ENCODE peak calls at places on chromosomes 16 and 17, in ten cellular contexts. One of them, this sample, is unnamed.

GRCh38 chr16:11447272-11447671 is 102.0 kb downstream of the RMI2 start:
- DNase-seq in IMR-90: no peak
- DNase-seq in upper lobe of left lung: no peak
- DNase-seq in esophagus squamous epithelium: no peak
- DNase-seq in H1: no peak
- DNase-seq in uterus: no peak
- DNase-seq in transverse colon: no peak
- DNase-seq in A549: no peak
- DNase-seq in K562: no peak
- DNase-seq in body of pancreas: no peak
- DNase-seq in this sample: no peak

GRCh38 chr16:16973726-16974125 is 497.0 kb downstream of the XYLT1 start:
- DNase-seq in upper lobe of left lung: no peak
- DNase-seq in transverse colon: no peak
- DNase-seq in A549: no peak
- DNase-seq in esophagus squamous epithelium: no peak
- DNase-seq in H1: no peak
- DNase-seq in uterus: no peak
- DNase-seq in K562: no peak
- DNase-seq in body of pancreas: no peak
- DNase-seq in IMR-90: no peak
- DNase-seq in this sample: no peak

GRCh38 chr17:28041844-28042656 is 427 bp upstream of the NLK start:
- DNase-seq in uterus: no peak
- DNase-seq in IMR-90: peak; percentile 31
- DNase-seq in esophagus squamous epithelium: no peak
- DNase-seq in upper lobe of left lung: no peak
- DNase-seq in body of pancreas: no peak
- DNase-seq in A549: no peak
- DNase-seq in transverse colon: no peak
- DNase-seq in K562: no peak
- DNase-seq in H1: peak; percentile 53
- DNase-seq in this sample: no peak

GRCh38 chr16:56864910-56865309 is at the start of gene SLC12A3:
- DNase-seq in K562: no peak
- DNase-seq in H1: no peak
- DNase-seq in upper lobe of left lung: no peak
- DNase-seq in IMR-90: no peak
- DNase-seq in uterus: no peak
- DNase-seq in transverse colon: no peak
- DNase-seq in esophagus squamous epithelium: no peak
- DNase-seq in body of pancreas: no peak
- DNase-seq in A549: no peak
- DNase-seq in this sample: no peak

GRCh38 chr17:21200590-21201301 is 13.2 kb downstream of the TMEM11 start:
- DNase-seq in transverse colon: no peak
- DNase-seq in esophagus squamous epithelium: no peak
- DNase-seq in uterus: no peak
- DNase-seq in K562: no peak
- DNase-seq in upper lobe of left lung: no peak
- DNase-seq in body of pancreas: no peak
- DNase-seq in IMR-90: no peak
- DNase-seq in A549: no peak
- DNase-seq in H1: no peak
- DNase-seq in this sample: no peak

GRCh38 chr17:77375917-77376651 is 235.3 kb downstream of the SEC14L1 start:
- DNase-seq in H1: no peak
- DNase-seq in IMR-90: peak; percentile 92
- DNase-seq in esophagus squamous epithelium: no peak
- DNase-seq in uterus: peak; percentile 81
- DNase-seq in A549: no peak
- DNase-seq in upper lobe of left lung: peak; percentile 46
- DNase-seq in body of pancreas: no peak
- DNase-seq in K562: no peak
- DNase-seq in transverse colon: peak; percentile 55
- DNase-seq in this sample: no peak

GRCh38 chr16:73418746-73419145 is 370.8 kb upstream of the ZFHX3 start:
- DNase-seq in uterus: no peak
- DNase-seq in upper lobe of left lung: no peak
- DNase-seq in esophagus squamous epithelium: no peak
- DNase-seq in A549: no peak
- DNase-seq in H1: no peak
- DNase-seq in transverse colon: no peak
- DNase-seq in body of pancreas: no peak
- DNase-seq in K562: no peak
- DNase-seq in IMR-90: peak; percentile 22
- DNase-seq in this sample: no peak

GRCh38 chr17:62792122-62792800 is 15.9 kb downstream of the MARCHF10 start:
- DNase-seq in IMR-90: peak; percentile 100
- DNase-seq in body of pancreas: peak; percentile 52
- DNase-seq in upper lobe of left lung: no peak
- DNase-seq in esophagus squamous epithelium: no peak
- DNase-seq in H1: no peak
- DNase-seq in transverse colon: no peak
- DNase-seq in A549: peak; percentile 98
- DNase-seq in uterus: no peak
- DNase-seq in K562: no peak
- DNase-seq in this sample: no peak

GRCh38 chr17:14113137-14113536 is 43.8 kb downstream of the COX10 start:
- DNase-seq in upper lobe of left lung: no peak
- DNase-seq in esophagus squamous epithelium: no peak
- DNase-seq in body of pancreas: no peak
- DNase-seq in IMR-90: no peak
- DNase-seq in A549: no peak
- DNase-seq in H1: no peak
- DNase-seq in K562: no peak
- DNase-seq in transverse colon: no peak
- DNase-seq in uterus: no peak
- DNase-seq in this sample: no peak

GRCh38 chr17:14118951-14119350 is 49.6 kb downstream of the COX10 start:
- DNase-seq in IMR-90: no peak
- DNase-seq in A549: no peak
- DNase-seq in upper lobe of left lung: no peak
- DNase-seq in body of pancreas: no peak
- DNase-seq in esophagus squamous epithelium: no peak
- DNase-seq in transverse colon: no peak
- DNase-seq in H1: no peak
- DNase-seq in uterus: no peak
- DNase-seq in K562: no peak
- DNase-seq in this sample: no peak

GRCh38 chr17:14112407-14112806 is 43.1 kb downstream of the COX10 start:
- DNase-seq in upper lobe of left lung: no peak
- DNase-seq in IMR-90: no peak
- DNase-seq in uterus: no peak
- DNase-seq in H1: no peak
- DNase-seq in esophagus squamous epithelium: no peak
- DNase-seq in K562: no peak
- DNase-seq in body of pancreas: no peak
- DNase-seq in transverse colon: no peak
- DNase-seq in A549: no peak
- DNase-seq in this sample: no peak

GRCh38 chr17:14119546-14119945 is 50.2 kb downstream of the COX10 start:
- DNase-seq in K562: no peak
- DNase-seq in body of pancreas: no peak
- DNase-seq in H1: no peak
- DNase-seq in A549: no peak
- DNase-seq in transverse colon: no peak
- DNase-seq in esophagus squamous epithelium: no peak
- DNase-seq in upper lobe of left lung: no peak
- DNase-seq in uterus: no peak
- DNase-seq in IMR-90: no peak
- DNase-seq in this sample: no peak

DNA sequence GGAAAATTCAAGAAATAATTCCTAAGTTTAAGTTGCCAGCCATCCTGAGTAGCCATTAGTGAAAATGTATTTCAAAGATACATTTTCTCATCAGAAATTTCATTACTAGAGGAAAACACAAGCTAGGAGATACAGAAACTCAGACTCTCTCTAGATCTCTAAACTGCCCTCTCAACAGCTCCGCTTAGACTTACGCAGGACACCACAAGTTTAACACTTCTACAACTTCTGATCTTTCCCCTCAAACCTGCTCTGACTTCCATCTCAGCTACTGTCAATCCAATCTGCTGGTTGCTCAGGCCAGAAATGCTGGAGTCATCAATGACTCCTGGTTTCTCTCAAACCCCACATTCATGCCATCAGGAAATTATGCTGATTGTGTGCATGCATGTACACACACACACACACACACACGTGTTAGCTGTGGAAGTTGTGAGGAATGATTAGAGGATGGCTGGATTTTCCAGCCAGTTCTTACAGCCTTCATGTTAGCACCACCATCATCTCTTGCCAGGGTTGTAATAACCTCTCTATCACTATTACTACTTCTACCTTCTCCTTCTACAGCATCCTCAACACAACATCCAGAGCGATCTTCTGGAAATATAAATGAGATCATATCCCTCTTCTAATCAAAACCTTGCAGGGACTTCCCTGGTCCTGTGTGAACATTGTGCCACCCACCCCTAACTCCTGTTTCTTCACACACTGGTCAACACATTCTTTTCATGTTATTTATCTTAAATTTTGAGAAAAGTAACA is 47.1 kb downstream of the COX10 start:
- DNase-seq in body of pancreas: no peak
- DNase-seq in IMR-90: no peak
- DNase-seq in uterus: no peak
- DNase-seq in upper lobe of left lung: no peak
- DNase-seq in esophagus squamous epithelium: no peak
- DNase-seq in transverse colon: no peak
- DNase-seq in H1: no peak
- DNase-seq in K562: no peak
- DNase-seq in A549: no peak
- DNase-seq in this sample: no peak
- H3K4me1 ChIP-seq in body of pancreas: no peaks in the 10 kb centered on the region
- H3K4me1 ChIP-seq in IMR-90: no peaks in the 10 kb centered on the region
- H3K4me1 ChIP-seq in uterus: no peaks in the 10 kb centered on the region
- H3K4me1 ChIP-seq in upper lobe of left lung: no peaks in the 10 kb centered on the region
- H3K4me1 ChIP-seq in esophagus squamous epithelium: no peaks in the 10 kb centered on the region
- H3K4me1 ChIP-seq in transverse colon: no peaks in the 10 kb centered on the region
- H3K4me1 ChIP-seq in H1: no peaks in the 10 kb centered on the region
- H3K4me1 ChIP-seq in K562: no peaks in the 10 kb centered on the region
- H3K4me1 ChIP-seq in A549: no peaks in the 10 kb centered on the region
- H3K4me1 ChIP-seq in this sample: no peaks in the 10 kb centered on the region

GRCh38 chr17:70158581-70158980 is 10.8 kb upstream of the KCNJ2 start:
- DNase-seq in K562: no peak
- DNase-seq in A549: no peak
- DNase-seq in H1: no peak
- DNase-seq in upper lobe of left lung: no peak
- DNase-seq in esophagus squamous epithelium: no peak
- DNase-seq in uterus: no peak
- DNase-seq in body of pancreas: no peak
- DNase-seq in transverse colon: no peak
- DNase-seq in IMR-90: no peak
- DNase-seq in this sample: no peak
- TF ChIP-seq POLR2A in K562: no peak
- TF ChIP-seq POLR2A in A549: no peak
- TF ChIP-seq POLR2A in H1: no peak
- TF ChIP-seq POLR2A in upper lobe of left lung: no peak
- TF ChIP-seq POLR2A in esophagus squamous epithelium: no peak
- TF ChIP-seq POLR2A in uterus: no peak
- TF ChIP-seq POLR2A in body of pancreas: no peak
- TF ChIP-seq POLR2A in transverse colon: no peak
- TF ChIP-seq POLR2A in IMR-90: no peak
- TF ChIP-seq POLR2A in this sample: no peak

DNA sequence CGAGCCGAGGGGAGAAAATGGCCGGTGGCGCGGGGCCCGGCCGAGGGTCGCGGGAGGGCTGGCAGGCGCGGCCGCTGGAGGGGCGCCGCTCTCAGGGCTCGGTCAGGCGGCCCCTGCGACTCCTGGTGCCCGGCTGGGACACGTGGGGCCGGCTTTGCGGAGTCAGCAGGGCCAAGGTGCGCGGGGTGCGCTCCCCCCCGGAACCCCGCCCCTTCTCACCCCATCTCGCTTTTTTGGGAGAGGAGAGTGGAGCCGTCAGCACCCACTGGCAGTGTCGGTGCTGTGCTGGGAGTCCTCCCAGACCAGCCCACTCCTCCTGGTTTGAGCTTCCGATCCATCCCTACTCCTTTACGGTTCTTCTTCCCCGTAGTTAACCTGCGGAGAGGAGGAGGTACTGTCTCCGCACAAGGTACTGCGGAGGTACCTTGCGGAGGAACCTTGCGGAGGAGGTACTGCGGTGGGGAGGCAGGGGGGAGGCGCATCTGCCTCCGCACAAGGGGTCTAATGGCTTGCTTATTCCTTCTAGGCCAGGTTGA is 19.0 kb upstream of the CBX8 start:
- DNase-seq in transverse colon: no peak
- DNase-seq in IMR-90: no peak
- DNase-seq in A549: no peak
- DNase-seq in body of pancreas: no peak
- DNase-seq in K562: no peak
- DNase-seq in uterus: no peak
- DNase-seq in esophagus squamous epithelium: no peak
- DNase-seq in H1: peak; percentile 61
- DNase-seq in upper lobe of left lung: no peak
- DNase-seq in this sample: no peak
- TF ChIP-seq CTCF in transverse colon: no peak
- TF ChIP-seq CTCF in IMR-90: no peak
- TF ChIP-seq CTCF in A549: no peak
- TF ChIP-seq CTCF in body of pancreas: no peak
- TF ChIP-seq CTCF in K562: no peak
- TF ChIP-seq CTCF in uterus: no peak
- TF ChIP-seq CTCF in esophagus squamous epithelium: no peak
- TF ChIP-seq CTCF in H1: no peak
- TF ChIP-seq CTCF in upper lobe of left lung: no peak
- TF ChIP-seq CTCF in this sample: no peak

GRCh38 chr17:76140661-76141211 is 309 bp downstream of the FOXJ1 start:
- DNase-seq in body of pancreas: no peak
- DNase-seq in esophagus squamous epithelium: no peak
- DNase-seq in IMR-90: no peak
- DNase-seq in H1: no peak
- DNase-seq in A549: no peak
- DNase-seq in K562: no peak
- DNase-seq in uterus: no peak
- DNase-seq in transverse colon: no peak
- DNase-seq in upper lobe of left lung: no peak
- DNase-seq in this sample: no peak

GRCh38 chr17:76141212-76142043 is at the start of gene FOXJ1:
- DNase-seq in transverse colon: peak; percentile 93
- DNase-seq in H1: peak; percentile 100
- DNase-seq in uterus: peak; percentile 78
- DNase-seq in upper lobe of left lung: peak; percentile 92
- DNase-seq in A549: peak; percentile 91
- DNase-seq in K562: peak; percentile 85
- DNase-seq in esophagus squamous epithelium: no peak
- DNase-seq in IMR-90: peak; percentile 74
- DNase-seq in body of pancreas: peak; percentile 92
- DNase-seq in this sample: peak; percentile 87

GRCh38 chr17:76139801-76140660 is 1.0 kb downstream of the FOXJ1 start:
- DNase-seq in A549: no peak
- DNase-seq in H1: peak; percentile 73
- DNase-seq in uterus: no peak
- DNase-seq in transverse colon: peak; percentile 49
- DNase-seq in IMR-90: no peak
- DNase-seq in K562: no peak
- DNase-seq in upper lobe of left lung: peak; percentile 59
- DNase-seq in body of pancreas: no peak
- DNase-seq in esophagus squamous epithelium: no peak
- DNase-seq in this sample: peak; percentile 23

GRCh38 chr17:76139261-76139752 is 1.7 kb downstream of the FOXJ1 start:
- DNase-seq in K562: no peak
- DNase-seq in IMR-90: no peak
- DNase-seq in A549: no peak
- DNase-seq in transverse colon: no peak
- DNase-seq in body of pancreas: no peak
- DNase-seq in uterus: no peak
- DNase-seq in upper lobe of left lung: no peak
- DNase-seq in esophagus squamous epithelium: no peak
- DNase-seq in H1: no peak
- DNase-seq in this sample: no peak

GRCh38 chr17:76142044-76143041 is 1.3 kb upstream of the FOXJ1 start:
- DNase-seq in A549: no peak
- DNase-seq in transverse colon: no peak
- DNase-seq in body of pancreas: no peak
- DNase-seq in K562: no peak
- DNase-seq in H1: no peak
- DNase-seq in upper lobe of left lung: no peak
- DNase-seq in IMR-90: no peak
- DNase-seq in uterus: no peak
- DNase-seq in esophagus squamous epithelium: no peak
- DNase-seq in this sample: no peak
- H3K4me1 ChIP-seq in A549: peaks cover 28% of the 10 kb centered on the region
- H3K4me1 ChIP-seq in transverse colon: peaks cover 18% of the 10 kb centered on the region
- H3K4me1 ChIP-seq in body of pancreas: peaks cover 41% of the 10 kb centered on the region
- H3K4me1 ChIP-seq in K562: peaks cover 5% of the 10 kb centered on the region
- H3K4me1 ChIP-seq in H1: peaks cover 52% of the 10 kb centered on the region
- H3K4me1 ChIP-seq in upper lobe of left lung: peaks cover 54% of the 10 kb centered on the region
- H3K4me1 ChIP-seq in IMR-90: no peaks in the 10 kb centered on the region
- H3K4me1 ChIP-seq in uterus: no peaks in the 10 kb centered on the region
- H3K4me1 ChIP-seq in esophagus squamous epithelium: peaks cover 20% of the 10 kb centered on the region
- H3K4me1 ChIP-seq in this sample: peaks cover 35% of the 10 kb centered on the region

This sample was measured in heart left ventricle.